ENCODE peak calls at places on chromosome 4, in five cellular contexts. One of them, this sample, is unnamed.

GRCh38 chr4:48461000-48461399 is 22.1 kb upstream of the SLC10A4 start:
- DNase-seq in SW 1271: no peak
- DNase-seq in HEK293T: no peak
- DNase-seq in HepG2: no peak
- DNase-seq in caudate nucleus: no peak
- DNase-seq in this sample: no peak

GRCh38 chr4:65943076-65943475 is 272.8 kb upstream of the EPHA5 start:
- DNase-seq in SW 1271: peak; percentile 22
- DNase-seq in HEK293T: no peak
- DNase-seq in HepG2: peak; percentile 63
- DNase-seq in caudate nucleus: no peak
- DNase-seq in this sample: peak; percentile 75

GRCh38 chr4:184848510-184848909 is 22.7 kb upstream of the ACSL1 start:
- DNase-seq in SW 1271: no peak
- DNase-seq in HEK293T: no peak
- DNase-seq in HepG2: no peak
- DNase-seq in caudate nucleus: no peak
- DNase-seq in this sample: no peak

GRCh38 chr4:10811992-10812391 is 127.4 kb upstream of the CLNK start:
- DNase-seq in SW 1271: no peak
- DNase-seq in HEK293T: no peak
- DNase-seq in HepG2: no peak
- DNase-seq in caudate nucleus: no peak
- DNase-seq in this sample: no peak

GRCh38 chr4:148216866-148217814 is 225.1 kb downstream of the NR3C2 start:
- DNase-seq in SW 1271: no peak
- DNase-seq in HEK293T: no peak
- DNase-seq in HepG2: no peak
- DNase-seq in caudate nucleus: no peak
- DNase-seq in this sample: peak; percentile 7

GRCh38 chr4:77695769-77696168 is 90.1 kb downstream of the CXCL13 start:
- DNase-seq in SW 1271: peak; percentile 15
- DNase-seq in HEK293T: no peak
- DNase-seq in HepG2: peak; percentile 56
- DNase-seq in caudate nucleus: no peak
- DNase-seq in this sample: peak; percentile 91

GRCh38 chr4:139666735-139667266 is 1.2 kb downstream of the MGST2 start:
- DNase-seq in SW 1271: no peak
- DNase-seq in HEK293T: peak; percentile 50
- DNase-seq in HepG2: peak; percentile 47
- DNase-seq in caudate nucleus: no peak
- DNase-seq in this sample: peak; percentile 52

GRCh38 chr4:85659626-85660213 is 184.8 kb downstream of the ARHGAP24 start:
- DNase-seq in SW 1271: no peak
- DNase-seq in HEK293T: no peak
- DNase-seq in HepG2: no peak
- DNase-seq in caudate nucleus: no peak
- DNase-seq in this sample: no peak

GRCh38 chr4:121656269-121656641 is 40.5 kb downstream of the ANXA5 start:
- DNase-seq in SW 1271: peak; percentile 4
- DNase-seq in HEK293T: peak; percentile 52
- DNase-seq in HepG2: peak; percentile 50
- DNase-seq in caudate nucleus: no peak
- DNase-seq in this sample: peak; percentile 88

GRCh38 chr4:172124656-172125308 is 311.6 kb downstream of the GALNTL6 start:
- DNase-seq in SW 1271: no peak
- DNase-seq in HEK293T: no peak
- DNase-seq in HepG2: no peak
- DNase-seq in caudate nucleus: no peak
- DNase-seq in this sample: no peak

GRCh38 chr4:137474711-137475301 is 57.5 kb downstream of the PCDH18 start:
- DNase-seq in SW 1271: no peak
- DNase-seq in HEK293T: peak; percentile 8
- DNase-seq in HepG2: no peak
- DNase-seq in caudate nucleus: no peak
- DNase-seq in this sample: peak; percentile 73

GRCh38 chr4:140095694-140096482 is 58.1 kb downstream of the MAML3 start:
- DNase-seq in SW 1271: peak; percentile 43
- DNase-seq in HEK293T: no peak
- DNase-seq in HepG2: no peak
- DNase-seq in caudate nucleus: no peak
- DNase-seq in this sample: peak; percentile 93

GRCh38 chr4:48290146-48290772 is 20.6 kb upstream of the TEC start:
- DNase-seq in SW 1271: no peak
- DNase-seq in HEK293T: peak; percentile 55
- DNase-seq in HepG2: peak; percentile 19
- DNase-seq in caudate nucleus: no peak
- DNase-seq in this sample: peak; percentile 22

GRCh38 chr4:164949448-164950118 is 27.9 kb downstream of the TRIM61 start:
- DNase-seq in SW 1271: no peak
- DNase-seq in HEK293T: peak; percentile 28
- DNase-seq in HepG2: no peak
- DNase-seq in caudate nucleus: no peak
- DNase-seq in this sample: no peak